ENCODE peak calls at places on chromosome 19, in four cellular contexts. Z, V, Q and F are unnamed samples.

GRCh38 chr19:1847684-1848398 is 442 bp downstream of the REXO1 start:
- DNase-seq in Z (no peak), V (no peak), Q (peak; percentile 52), F (no peak)

GRCh38 chr19:11016591-11016990 is 55.8 kb downstream of the SMARCA4 start:
- DNase-seq in Z (no peak), V (no peak), Q (no peak), F (no peak)

GRCh38 chr19:45340899-45341453 is 426 bp downstream of the KLC3 start:
- DNase-seq in Z (no peak), V (no peak), Q (no peak), F (no peak)

GRCh38 chr19:11737964-11738745 is 591 bp downstream of the ZNF823 start:
- DNase-seq in Z (peak; percentile 26), V (peak; percentile 32), Q (peak; percentile 30), F (peak; percentile 15)

GRCh38 chr19:6092329-6093286 is 17.7 kb downstream of the RFX2 start:
- DNase-seq in Z (peak; percentile 89), V (peak; percentile 58), Q (peak; percentile 79), F (peak; percentile 76)

GRCh38 chr19:3821857-3822364 is 35.7 kb upstream of the MATK start:
- DNase-seq in Z (peak; percentile 26), V (peak; percentile 26), Q (peak; percentile 55), F (peak; percentile 61)

GRCh38 chr19:5718579-5719273 is 1.2 kb downstream of the LONP1 start:
- DNase-seq in Z (no peak), V (no peak), Q (no peak), F (no peak)

GRCh38 chr19:44777715-44778347 is at the start of gene CBLC:
- DNase-seq in Z (peak; percentile 72), V (no peak), Q (no peak), F (no peak)

GRCh38 chr19:49165865-49166301 is 8.3 kb downstream of the TRPM4 start:
- DNase-seq in Z (no peak), V (no peak), Q (no peak), F (no peak)

GRCh38 chr19:12867120-12868099 is 13.8 kb downstream of the DNASE2 start:
- DNase-seq in Z (no peak), V (no peak), Q (peak; percentile 53), F (peak; percentile 67)

GRCh38 chr19:35714601-35715354 is 3.0 kb upstream of the KMT2B start:
- DNase-seq in Z (no peak), V (no peak), Q (no peak), F (no peak)

GRCh38 chr19:5455367-5456129 is at the start of gene ZNRF4:
- DNase-seq in Z (no peak), V (no peak), Q (no peak), F (no peak)

GRCh38 chr19:43594710-43595604 is 977 bp downstream of the IRGQ start:
- DNase-seq in Z (peak; percentile 46), V (no peak), Q (peak; percentile 46), F (peak; percentile 71)

GRCh38 chr19:43439183-43440063 is 24.7 kb downstream of the TEX101 start:
- DNase-seq in Z (no peak), V (no peak), Q (no peak), F (peak; percentile 53)

GRCh38 chr19:38868551-38868950 is 9.5 kb downstream of the RINL start:
- DNase-seq in Z (no peak), V (no peak), Q (no peak), F (no peak)

GRCh38 chr19:38867176-38867780 is 10.8 kb downstream of the RINL start:
- DNase-seq in Z (no peak), V (no peak), Q (no peak), F (no peak)

GRCh38 chr19:38870612-38871011 is 7.5 kb downstream of the RINL start:
- DNase-seq in Z (no peak), V (no peak), Q (no peak), F (no peak)

GRCh38 chr19:38869160-38869835 is 8.8 kb downstream of the RINL start:
- DNase-seq in Z (no peak), V (no peak), Q (peak; percentile 24), F (no peak)

GRCh38 chr19:38869836-38870607 is 8.1 kb downstream of the RINL start:
- DNase-seq in Z (peak; percentile 71), V (peak; percentile 78), Q (peak; percentile 82), F (no peak)
- TF ChIP-seq POLR2A in Z (no peak), V (no peak), Q (peak; percentile 23), F (no peak)

GRCh38 chr19:15641901-15642491 is 1.3 kb downstream of the CYP4F3 start:
- DNase-seq in Z (no peak), V (no peak), Q (no peak), F (no peak)

GRCh38 chr19:15643387-15643786 is 2.7 kb downstream of the CYP4F3 start:
- DNase-seq in Z (no peak), V (no peak), Q (no peak), F (no peak)

GRCh38 chr19:15640294-15640903 is at the start of gene CYP4F3:
- DNase-seq in Z (peak; percentile 74), V (peak; percentile 62), Q (peak; percentile 62), F (peak; percentile 89)

GRCh38 chr19:15642807-15643206 is 2.1 kb downstream of the CYP4F3 start:
- DNase-seq in Z (no peak), V (no peak), Q (no peak), F (no peak)

GRCh38 chr19:15640904-15641597 is 354 bp downstream of the CYP4F3 start:
- DNase-seq in Z (no peak), V (no peak), Q (no peak), F (no peak)
- TF ChIP-seq POLR2A in Z (no peak), V (no peak), Q (no peak), F (no peak)

GRCh38 chr19:14571695-14572490 is at the start of gene NDUFB7:
- DNase-seq in Z (peak; percentile 91), V (peak; percentile 77), Q (peak; percentile 91), F (peak; percentile 80)
- TF ChIP-seq POLR2A in Z (no peak), V (peak; percentile 48), Q (peak; percentile 58), F (peak; percentile 45)

GRCh38 chr19:23563326-23563725 is 123.7 kb downstream of the ZNF675 start:
- DNase-seq in Z (no peak), V (no peak), Q (no peak), F (no peak)

GRCh38 chr19:23557381-23557780 is 129.6 kb downstream of the ZNF675 start:
- DNase-seq in Z (no peak), V (no peak), Q (no peak), F (no peak)

GRCh38 chr19:23558541-23558940 is 128.5 kb downstream of the ZNF675 start:
- DNase-seq in Z (no peak), V (no peak), Q (no peak), F (no peak)

GRCh38 chr19:23561341-23561740 is 125.7 kb downstream of the ZNF675 start:
- DNase-seq in Z (no peak), V (no peak), Q (no peak), F (no peak)

DNA sequence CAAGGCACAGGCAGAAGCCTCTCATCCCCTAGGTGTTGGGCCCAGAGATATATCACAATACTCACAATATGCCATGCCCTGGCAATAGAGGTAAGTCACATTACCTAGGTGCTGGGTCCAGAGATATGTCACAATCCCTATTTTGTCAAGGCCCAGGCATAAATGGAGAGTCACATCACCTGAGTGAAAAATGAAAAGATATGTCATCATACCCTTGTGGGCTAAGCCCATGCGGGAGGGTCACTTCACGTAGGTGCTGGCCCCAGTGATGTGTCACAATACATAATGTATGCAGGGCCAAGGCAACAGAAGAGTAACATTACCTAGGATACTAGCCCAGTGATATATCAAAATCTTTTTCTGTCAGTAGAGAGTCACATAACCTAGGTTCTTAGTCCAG is 127.0 kb downstream of the ZNF675 start:
- DNase-seq in Z (no peak), V (no peak), Q (no peak), F (no peak)
- TF ChIP-seq POLR2A in Z (no peak), V (no peak), Q (no peak), F (no peak)

DNA sequence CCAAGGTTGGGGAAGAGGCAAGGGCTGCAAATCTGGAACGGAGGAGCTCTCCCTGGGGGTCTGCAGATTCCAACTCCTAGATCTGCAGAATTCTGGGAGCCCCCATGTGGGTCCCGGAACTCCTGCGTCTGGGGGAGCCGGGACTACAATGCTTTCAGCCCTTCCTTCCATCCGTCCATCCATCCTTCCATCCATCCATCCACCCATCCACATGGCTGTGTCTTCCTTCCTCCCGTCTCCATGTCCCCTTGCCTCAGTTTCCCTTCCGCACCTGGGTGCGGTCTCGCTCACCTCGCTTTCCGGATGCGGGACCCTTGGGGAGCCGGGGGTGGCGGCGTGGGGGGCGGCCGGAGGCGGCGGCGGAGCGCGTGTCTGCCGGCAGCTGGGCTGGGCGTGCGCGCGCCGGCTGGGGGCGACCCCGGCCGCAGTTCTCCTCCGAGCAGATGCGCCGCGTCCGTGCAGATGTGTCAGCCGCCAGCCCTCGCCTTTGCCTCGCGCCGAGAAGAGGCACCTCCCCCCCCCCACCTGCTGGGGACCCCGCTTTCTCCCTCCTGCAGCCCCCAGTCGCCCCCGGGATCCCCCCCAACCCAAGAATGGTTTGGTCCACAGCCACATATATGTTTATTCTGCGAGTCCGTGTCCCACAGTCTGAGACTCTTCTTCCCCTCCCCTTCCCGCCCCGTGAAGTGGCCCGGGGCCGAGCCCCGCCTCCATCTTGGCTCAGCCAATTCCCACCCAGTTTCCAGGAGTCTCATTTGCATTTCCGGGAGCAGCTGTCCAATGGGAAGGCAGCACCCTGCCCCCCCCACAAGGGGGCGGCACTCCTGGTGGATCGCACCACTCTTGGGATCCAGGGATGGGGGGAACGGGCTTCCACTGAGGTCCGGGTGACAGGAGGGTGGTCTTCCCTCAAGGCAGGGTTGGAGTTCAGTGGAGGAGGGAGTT is 8.8 kb downstream of the ISOC2 start:
- DNase-seq in Z (peak; percentile 78), V (peak; percentile 43), Q (peak; percentile 69), F (peak; percentile 96)
- TF ChIP-seq POLR2A in Z (no peak), V (no peak), Q (no peak), F (no peak)

DNA sequence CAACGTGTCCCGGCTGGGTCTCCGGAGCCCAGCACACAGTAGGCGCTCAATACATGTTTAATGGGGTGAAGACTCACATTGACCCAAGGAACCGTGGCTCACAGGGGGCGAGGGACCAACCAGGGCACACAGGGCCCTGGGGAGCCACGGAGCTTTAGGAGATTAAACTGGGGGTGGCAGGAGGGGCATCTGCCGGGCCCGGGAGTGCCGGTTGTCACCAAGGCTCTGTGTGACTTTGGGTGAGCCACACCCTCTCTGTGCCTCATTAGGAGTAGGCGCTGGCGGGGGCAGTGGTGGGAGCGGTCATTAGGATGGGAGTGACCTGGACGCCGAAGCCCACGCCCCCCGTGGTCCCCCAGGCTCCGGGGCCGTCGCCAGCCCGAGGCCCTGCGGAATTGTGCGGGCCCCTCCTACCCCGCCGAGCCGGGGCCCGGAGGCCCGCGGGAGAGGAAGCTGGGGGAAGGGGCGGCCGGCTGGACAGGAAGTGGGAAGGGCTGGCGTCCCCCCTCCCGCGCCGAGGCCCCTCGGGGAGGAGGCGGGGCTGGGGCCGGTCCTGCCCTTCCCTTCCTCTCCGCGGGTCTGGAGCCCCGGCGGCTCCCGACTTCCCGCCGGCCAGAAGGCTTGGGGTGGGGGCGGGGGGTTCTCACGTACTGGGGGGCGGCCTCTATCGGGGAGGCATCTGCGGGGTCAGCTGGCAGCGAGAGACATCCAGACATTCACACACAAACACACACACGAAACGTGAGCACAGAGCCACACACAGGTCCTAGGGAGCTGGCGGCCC is 1.8 kb upstream of the SSBP4 start:
- DNase-seq in Z (no peak), V (peak; percentile 63), Q (peak; percentile 92), F (peak; percentile 84)
- TF ChIP-seq POLR2A in Z (peak; percentile 14), V (peak; percentile 57), Q (peak; percentile 51), F (no peak)